ENCODE peak calls at places on chromosomes 12 and 14, in seven cellular contexts. G is SK-N-SH, S is transverse colon, V is GM23338, B is stomach, H is HepG2, M is HL-60. X is an unnamed sample.

GRCh38 chr12:43544703-43545102 is 7.3 kb downstream of the ADAMTS20 start:
- DNase-seq in G (no peak), V (no peak), S (no peak), B (no peak), H (no peak), M (no peak), X (no peak)

GRCh38 chr14:100045687-100046344 is 19.4 kb upstream of the EVL start:
- DNase-seq in H (no peak), M (no peak), S (no peak), G (no peak), B (no peak), V (no peak), X (no peak)

GRCh38 chr14:38210168-38210567 is 2.5 kb downstream of the SSTR1 start:
- DNase-seq in G (no peak), B (peak), M (no peak), H (no peak), S (no peak), V (peak), X (no peak)

GRCh38 chr12:44582521-44582920 is 293.6 kb downstream of the NELL2 start:
- DNase-seq in M (no peak), V (no peak), G (no peak), S (no peak), B (no peak), H (peak), X (no peak)

GRCh38 chr12:22924391-22924790 is 299.4 kb downstream of the ETNK1 start:
- DNase-seq in H (no peak), G (no peak), B (no peak), S (no peak), M (no peak), V (peak), X (no peak)

GRCh38 chr12:121803861-121804416 is at the start of gene SETD1B:
- DNase-seq in V (peak), G (peak), S (peak), B (peak), M (peak), H (no peak), X (no peak)

GRCh38 chr12:15146585-15146984 is 74.6 kb downstream of the RERG start:
- DNase-seq in S (no peak), M (no peak), V (peak), B (no peak), G (no peak), H (no peak), X (no peak)

GRCh38 chr14:23513005-23513412 is 38.6 kb downstream of the ZFHX2 start:
- DNase-seq in M (no peak), S (no peak), V (no peak), H (no peak), G (peak), B (no peak), X (no peak)

GRCh38 chr12:92603741-92604432 is 98.9 kb upstream of the PLEKHG7 start:
- DNase-seq in V (no peak), S (no peak), G (no peak), M (no peak), H (no peak), B (no peak), X (no peak)

GRCh38 chr12:52739963-52740362 is 36.6 kb upstream of the KRT77 start:
- DNase-seq in G (no peak), V (no peak), B (no peak), S (no peak), H (no peak), M (no peak), X (no peak)

GRCh38 chr14:81382517-81383225 is 17.5 kb downstream of the STON2 start:
- DNase-seq in S (no peak), M (no peak), B (no peak), H (no peak), V (no peak), G (no peak), X (no peak)

GRCh38 chr12:81222841-81223595 is 145.1 kb downstream of the ACSS3 start:
- DNase-seq in B (no peak), G (no peak), M (no peak), S (no peak), V (no peak), H (no peak), X (no peak)

GRCh38 chr14:101408077-101408831 is 153.0 kb upstream of the DIO3 start:
- DNase-seq in G (no peak), S (no peak), M (no peak), H (no peak), V (no peak), B (no peak), X (no peak)

GRCh38 chr14:54772451-54772881 is 130.2 kb downstream of the GCH1 start:
- DNase-seq in V (no peak), H (no peak), M (no peak), G (no peak), B (no peak), S (no peak), X (no peak)

GRCh38 chr12:12534134-12534866 is 28.4 kb downstream of the DUSP16 start:
- DNase-seq in B (no peak), M (no peak), H (peak), V (peak), S (no peak), G (peak), X (no peak)

GRCh38 chr12:10802587-10802986 is at the start of gene TAS2R7:
- DNase-seq in M (no peak), H (no peak), V (no peak), S (no peak), G (no peak), B (no peak), X (no peak)

GRCh38 chr14:99571303-99571986 is 32.6 kb downstream of the CCDC85C start:
- DNase-seq in H (no peak), M (no peak), B (peak), S (peak), G (no peak), V (no peak), X (no peak)

GRCh38 chr12:28710882-28711281 is 438.2 kb upstream of the FAR2 start:
- DNase-seq in H (no peak), V (no peak), M (no peak), B (no peak), G (no peak), S (no peak), X (no peak)

GRCh38 chr14:69288001-69288771 is 28.2 kb downstream of the GALNT16 start:
- DNase-seq in B (peak), H (peak), S (peak), V (peak), G (peak), M (no peak), X (no peak)

GRCh38 chr12:132446535-132447326 is 43.2 kb upstream of the FBRSL1 start:
- DNase-seq in B (no peak), S (no peak), V (no peak), M (no peak), H (no peak), G (no peak), X (no peak)
- H3K27ac ChIP-seq in B (peak), S (peak), V (peak), M (peak), H (no peak), G (no peak), X (peak)

GRCh38 chr14:75150150-75150549 is 23.3 kb upstream of the NEK9 start:
- DNase-seq in V (no peak), S (no peak), H (no peak), B (no peak), G (no peak), M (no peak), X (no peak)

GRCh38 chr14:75142494-75142893 is 15.6 kb upstream of the NEK9 start:
- DNase-seq in V (no peak), B (no peak), M (no peak), H (no peak), G (no peak), S (no peak), X (no peak)

GRCh38 chr14:75144944-75145343 is 18.1 kb upstream of the NEK9 start:
- DNase-seq in H (no peak), S (peak), M (peak), G (no peak), B (no peak), V (no peak), X (no peak)

GRCh38 chr14:75143761-75144527 is 17.1 kb upstream of the NEK9 start:
- DNase-seq in B (no peak), V (no peak), S (no peak), H (no peak), G (no peak), M (no peak), X (no peak)

GRCh38 chr14:75147423-75148071 is 20.7 kb upstream of the NEK9 start:
- DNase-seq in M (peak), G (no peak), H (peak), V (peak), S (peak), B (peak), X (peak)
- TF ChIP-seq CTCF in M (no peak), G (no peak), H (peak), V (peak), S (peak), B (no peak), X (peak)

GRCh38 chr14:68286667-68287066 is 467.1 kb downstream of the RAD51B start:
- DNase-seq in H (no peak), G (no peak), V (no peak), S (no peak), B (no peak), M (no peak), X (no peak)

GRCh38 chr14:68284333-68284732 is 464.8 kb downstream of the RAD51B start:
- DNase-seq in G (no peak), S (no peak), B (no peak), V (no peak), H (no peak), M (no peak), X (no peak)

GRCh38 chr14:68285421-68286179 is 466.0 kb downstream of the RAD51B start:
- DNase-seq in S (peak), M (peak), G (no peak), V (no peak), H (no peak), B (no peak), X (no peak)

GRCh38 chr14:68283378-68284123 is 464.0 kb downstream of the RAD51B start:
- DNase-seq in H (no peak), G (no peak), V (no peak), S (peak), M (no peak), B (no peak), X (no peak)

GRCh38 chr14:68284834-68285233 is 465.3 kb downstream of the RAD51B start:
- DNase-seq in S (no peak), B (no peak), V (no peak), H (no peak), M (no peak), G (no peak), X (no peak)
- TF ChIP-seq POLR2AphosphoS5 in S (no peak), B (no peak), V (no peak), H (no peak), M (no peak), G (no peak), X (no peak)

DNA sequence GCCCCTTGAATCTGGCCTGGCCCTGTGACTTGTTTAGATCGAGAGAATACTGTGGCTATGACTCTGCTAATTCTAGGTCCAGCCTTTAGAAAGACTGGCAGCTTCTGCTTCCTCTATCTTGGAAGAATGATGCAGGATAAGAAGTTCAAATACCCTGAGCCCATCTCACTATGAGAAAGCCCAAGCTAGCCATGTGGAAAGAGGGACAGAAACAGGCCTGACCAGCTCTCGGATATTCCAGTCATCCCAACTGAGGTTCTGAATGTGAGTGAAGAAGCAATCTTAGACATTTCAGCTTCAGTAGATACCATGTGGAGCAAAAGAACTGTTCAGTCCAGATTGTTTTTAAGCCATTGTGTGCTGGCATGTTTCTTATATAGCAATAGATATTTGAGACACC is 17.3 kb upstream of the KRR1 start:
- DNase-seq in S (no peak), M (no peak), V (no peak), B (no peak), H (no peak), G (no peak), X (no peak)
- H3K27ac ChIP-seq in S (no peak), M (no peak), V (no peak), B (no peak), H (no peak), G (no peak), X (no peak)

GRCh38 chr12:116773276-116773731 is 35.2 kb downstream of the RNFT2 start:
- DNase-seq in V (peak), B (no peak), S (no peak), M (no peak), G (no peak), H (peak), X (no peak)
- TF ChIP-seq CTCF in V (peak), B (no peak), S (no peak), M (no peak), G (no peak), H (no peak), X (no peak)

GRCh38 chr14:91306547-91306946 is 62.0 kb upstream of the GPR68 start:
- DNase-seq in G (no peak), H (no peak), S (no peak), M (no peak), B (no peak), V (no peak), X (no peak)
- TF ChIP-seq POLR2AphosphoS5 in G (no peak), H (no peak), S (no peak), M (no peak), B (no peak), V (no peak), X (no peak)